ENCODE peak calls at places on chromosomes 2 and 18, in nine cellular contexts. V, X, D, R, S, I, N, M and K are unnamed samples.

GRCh38 chr18:78986018-78986481 is 6.4 kb downstream of the SALL3 start:
- DNase-seq in V (no peak), X (no peak), D (no peak), R (no peak), S (peak; percentile 64), I (peak; percentile 3), N (no peak), M (no peak), K (peak; percentile 18)

GRCh38 chr2:120287183-120288015 is 34.7 kb downstream of the RALB start:
- DNase-seq in V (peak; percentile 91), X (peak; percentile 64), D (peak; percentile 72), R (no peak), S (no peak), I (peak; percentile 26), N (no peak), M (no peak), K (peak; percentile 58)

GRCh38 chr18:9638886-9639285 is 24.5 kb upstream of the PPP4R1 start:
- DNase-seq in V (no peak), X (no peak), D (no peak), R (peak; percentile 62), S (no peak), I (no peak), N (no peak), M (no peak), K (no peak)

GRCh38 chr18:79610461-79611039 is 69.1 kb upstream of the CTDP1 start:
- DNase-seq in V (no peak), X (no peak), D (no peak), R (no peak), S (no peak), I (no peak), N (no peak), M (no peak), K (no peak)

GRCh38 chr18:62080172-62080571 is 106.7 kb downstream of the PIGN start:
- DNase-seq in V (no peak), X (no peak), D (no peak), R (no peak), S (no peak), I (no peak), N (no peak), M (no peak), K (no peak)

GRCh38 chr18:8654482-8655451 is 45.5 kb downstream of the RAB12 start:
- DNase-seq in V (peak; percentile 67), X (no peak), D (peak; percentile 7), R (no peak), S (no peak), I (peak; percentile 42), N (no peak), M (peak; percentile 5), K (no peak)

GRCh38 chr2:128377071-128377910 is 58.6 kb upstream of the HS6ST1 start:
- DNase-seq in V (no peak), X (no peak), D (no peak), R (no peak), S (peak; percentile 44), I (no peak), N (no peak), M (no peak), K (no peak)

GRCh38 chr2:233919938-233920337 is 2.8 kb downstream of the TRPM8 start:
- DNase-seq in V (peak; percentile 27), X (no peak), D (no peak), R (no peak), S (no peak), I (peak; percentile 22), N (no peak), M (no peak), K (no peak)

GRCh38 chr18:31206787-31207381 is 44.2 kb upstream of the DSC1 start:
- DNase-seq in V (no peak), X (no peak), D (no peak), R (peak; percentile 5), S (peak; percentile 64), I (peak; percentile 29), N (no peak), M (no peak), K (peak; percentile 82)

GRCh38 chr18:57430983-57431382 is 4.2 kb upstream of the ONECUT2 start:
- DNase-seq in V (no peak), X (no peak), D (no peak), R (no peak), S (no peak), I (no peak), N (no peak), M (no peak), K (no peak)

GRCh38 chr18:46298511-46298910 is 194.3 kb downstream of the HAUS1 start:
- DNase-seq in V (no peak), X (no peak), D (no peak), R (no peak), S (no peak), I (no peak), N (no peak), M (no peak), K (no peak)

GRCh38 chr2:96099861-96100798 is 16.2 kb downstream of the ADRA2B start:
- DNase-seq in V (no peak), X (no peak), D (no peak), R (no peak), S (no peak), I (peak; percentile 76), N (no peak), M (no peak), K (no peak)

GRCh38 chr18:43238429-43238828 is 38.9 kb downstream of the SYT4 start:
- DNase-seq in V (no peak), X (no peak), D (no peak), R (no peak), S (no peak), I (no peak), N (no peak), M (no peak), K (no peak)

GRCh38 chr2:46267616-46268015 is 29.6 kb upstream of the EPAS1 start:
- DNase-seq in V (no peak), X (no peak), D (no peak), R (no peak), S (no peak), I (no peak), N (no peak), M (no peak), K (no peak)

GRCh38 chr2:182456784-182457183 is 29.9 kb upstream of the PDE1A start:
- DNase-seq in V (peak; percentile 3), X (no peak), D (no peak), R (no peak), S (no peak), I (peak; percentile 5), N (no peak), M (no peak), K (no peak)

GRCh38 chr2:71455741-71456569 is 2.6 kb downstream of the DYSF start:
- DNase-seq in V (no peak), X (no peak), D (no peak), R (no peak), S (peak; percentile 64), I (no peak), N (peak; percentile 86), M (no peak), K (no peak)

GRCh38 chr2:55943466-55943865 is 19.9 kb upstream of the EFEMP1 start:
- DNase-seq in V (no peak), X (no peak), D (no peak), R (no peak), S (no peak), I (no peak), N (no peak), M (no peak), K (no peak)

GRCh38 chr2:74915743-74916142 is 42.7 kb upstream of the POLE4 start:
- DNase-seq in V (peak; percentile 27), X (no peak), D (no peak), R (no peak), S (no peak), I (no peak), N (no peak), M (no peak), K (no peak)

GRCh38 chr2:85681776-85682175 is 12.4 kb upstream of the GNLY start:
- DNase-seq in V (no peak), X (no peak), D (no peak), R (no peak), S (no peak), I (no peak), N (no peak), M (no peak), K (no peak)

GRCh38 chr2:21317131-21317530 is 193.4 kb downstream of the TDRD15 start:
- DNase-seq in V (no peak), X (no peak), D (no peak), R (peak; percentile 12), S (peak; percentile 56), I (peak; percentile 10), N (peak; percentile 62), M (no peak), K (no peak)

GRCh38 chr2:60643747-60644146 is 90.3 kb upstream of the BCL11A start:
- DNase-seq in V (no peak), X (no peak), D (no peak), R (no peak), S (no peak), I (no peak), N (no peak), M (no peak), K (no peak)

GRCh38 chr18:28284132-28284531 is 107.2 kb upstream of the CDH2 start:
- DNase-seq in V (no peak), X (peak; percentile 17), D (no peak), R (no peak), S (no peak), I (no peak), N (no peak), M (no peak), K (no peak)

GRCh38 chr2:230205034-230205433 is 14.8 kb downstream of the SP110 start:
- DNase-seq in V (no peak), X (no peak), D (no peak), R (no peak), S (no peak), I (no peak), N (no peak), M (no peak), K (no peak)

GRCh38 chr2:239166201-239166834 is 234.5 kb downstream of the HDAC4 start:
- DNase-seq in V (no peak), X (no peak), D (no peak), R (no peak), S (no peak), I (no peak), N (no peak), M (no peak), K (no peak)